ENCODE peak calls at places on chromosomes 12 and 14, in four cellular contexts. R is K562, W is HepG2, Q is upper lobe of left lung. M is an unnamed sample.

GRCh38 chr14:45251912-45252311 is 1.1 kb downstream of the MIS18BP1 start:
- ATAC-seq in R (peak), W (no peak), Q (no peak), M (no peak)

GRCh38 chr14:103398427-103399195 is 13.4 kb downstream of the MARK3 start:
- ATAC-seq in R (no peak), W (no peak), Q (no peak), M (no peak)

GRCh38 chr12:58665375-58665774 is 254.9 kb downstream of the LRIG3 start:
- ATAC-seq in R (no peak), W (no peak), Q (no peak), M (no peak)

GRCh38 chr12:123900898-123901376 is 71.7 kb downstream of the CCDC92 start:
- ATAC-seq in R (peak), W (peak), Q (no peak), M (no peak)

GRCh38 chr14:73795974-73796373 is 55.7 kb upstream of the PTGR2 start:
- ATAC-seq in R (no peak), W (peak), Q (no peak), M (no peak)

GRCh38 chr12:66674495-66675122 is 4.3 kb downstream of the GRIP1 start:
- ATAC-seq in R (no peak), W (no peak), Q (no peak), M (no peak)

GRCh38 chr12:52865090-52865944 is 16.5 kb upstream of the KRT78 start:
- ATAC-seq in R (peak), W (peak), Q (peak), M (peak)

GRCh38 chr12:110731479-110731878 is 11.2 kb downstream of the PPP1CC start:
- ATAC-seq in R (no peak), W (no peak), Q (no peak), M (no peak)

GRCh38 chr12:166425-167091 is 47.4 kb downstream of the SLC6A12 start:
- ATAC-seq in R (no peak), W (no peak), Q (no peak), M (no peak)

GRCh38 chr12:105262461-105263184 is 26.6 kb upstream of the APPL2 start:
- ATAC-seq in R (no peak), W (no peak), Q (no peak), M (no peak)

GRCh38 chr12:32501835-32502333 is 102.5 kb downstream of the FGD4 start:
- ATAC-seq in R (no peak), W (peak), Q (peak), M (peak)

GRCh38 chr14:40096968-40097367 is 664.7 kb upstream of the FBXO33 start:
- ATAC-seq in R (no peak), W (no peak), Q (no peak), M (no peak)

GRCh38 chr12:54158581-54158980 is 30.2 kb downstream of the SMUG1 start:
- ATAC-seq in R (no peak), W (no peak), Q (no peak), M (no peak)

GRCh38 chr12:27213830-27214787 is 30.0 kb upstream of the STK38L start:
- ATAC-seq in R (no peak), W (peak), Q (no peak), M (no peak)

GRCh38 chr14:93067088-93067487 is 48.6 kb downstream of the ITPK1 start:
- ATAC-seq in R (no peak), W (no peak), Q (no peak), M (no peak)

GRCh38 chr12:78194448-78194847 is 363.8 kb downstream of the NAV3 start:
- ATAC-seq in R (no peak), W (no peak), Q (no peak), M (no peak)

GRCh38 chr14:99751539-99752485 is 41.4 kb upstream of the EML1 start:
- ATAC-seq in R (no peak), W (no peak), Q (no peak), M (no peak)

GRCh38 chr12:95202691-95203476 is 14.4 kb downstream of the FGD6 start:
- ATAC-seq in R (no peak), W (no peak), Q (no peak), M (no peak)
- TF ChIP-seq POLR2AphosphoS5 in R (no peak), W (no peak), Q (no peak), M (no peak)

DNA sequence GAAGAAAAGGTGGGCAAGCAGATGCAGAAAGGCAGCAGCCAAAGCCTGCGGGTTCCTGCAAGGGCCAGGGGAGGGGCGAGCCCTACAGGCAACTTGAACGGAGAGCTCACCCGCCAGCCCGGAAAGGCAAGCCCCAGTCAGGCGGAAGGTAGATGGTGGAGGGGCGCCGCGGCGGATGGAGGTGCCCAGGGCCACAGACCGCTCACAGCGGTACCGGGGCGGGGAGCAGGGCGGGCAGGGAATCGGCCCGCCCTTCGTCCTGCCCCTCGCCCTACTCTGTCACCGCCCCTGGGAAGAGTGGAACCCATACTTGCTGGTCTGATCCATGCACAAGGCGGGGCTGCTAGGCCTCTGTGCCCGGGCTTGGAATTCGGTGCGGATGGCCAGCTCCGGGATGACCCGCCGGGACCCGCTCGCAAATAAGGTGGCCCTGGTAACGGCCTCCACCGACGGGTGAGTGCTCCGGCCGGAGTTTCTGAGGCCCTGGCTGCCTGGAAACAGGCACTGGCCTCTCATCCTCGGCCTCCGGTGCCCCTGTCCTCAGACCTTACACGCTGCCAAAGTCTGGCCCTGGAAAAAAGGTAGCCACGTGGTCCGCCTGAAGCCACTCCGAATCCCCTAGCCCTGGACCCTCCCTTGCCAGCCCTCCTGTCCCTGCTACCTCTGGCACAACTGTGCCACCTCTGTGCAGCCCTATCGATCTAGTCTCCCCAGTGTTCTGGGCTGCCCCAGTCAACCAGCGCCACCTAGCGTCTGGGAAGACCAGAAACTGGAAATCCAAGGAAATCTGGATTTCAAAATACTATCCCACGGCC is at the start of gene DHRS4:
- ATAC-seq in R (peak), W (peak), Q (peak), M (peak)
- TF ChIP-seq CTCF in R (peak), W (peak), Q (peak), M (peak)

DNA sequence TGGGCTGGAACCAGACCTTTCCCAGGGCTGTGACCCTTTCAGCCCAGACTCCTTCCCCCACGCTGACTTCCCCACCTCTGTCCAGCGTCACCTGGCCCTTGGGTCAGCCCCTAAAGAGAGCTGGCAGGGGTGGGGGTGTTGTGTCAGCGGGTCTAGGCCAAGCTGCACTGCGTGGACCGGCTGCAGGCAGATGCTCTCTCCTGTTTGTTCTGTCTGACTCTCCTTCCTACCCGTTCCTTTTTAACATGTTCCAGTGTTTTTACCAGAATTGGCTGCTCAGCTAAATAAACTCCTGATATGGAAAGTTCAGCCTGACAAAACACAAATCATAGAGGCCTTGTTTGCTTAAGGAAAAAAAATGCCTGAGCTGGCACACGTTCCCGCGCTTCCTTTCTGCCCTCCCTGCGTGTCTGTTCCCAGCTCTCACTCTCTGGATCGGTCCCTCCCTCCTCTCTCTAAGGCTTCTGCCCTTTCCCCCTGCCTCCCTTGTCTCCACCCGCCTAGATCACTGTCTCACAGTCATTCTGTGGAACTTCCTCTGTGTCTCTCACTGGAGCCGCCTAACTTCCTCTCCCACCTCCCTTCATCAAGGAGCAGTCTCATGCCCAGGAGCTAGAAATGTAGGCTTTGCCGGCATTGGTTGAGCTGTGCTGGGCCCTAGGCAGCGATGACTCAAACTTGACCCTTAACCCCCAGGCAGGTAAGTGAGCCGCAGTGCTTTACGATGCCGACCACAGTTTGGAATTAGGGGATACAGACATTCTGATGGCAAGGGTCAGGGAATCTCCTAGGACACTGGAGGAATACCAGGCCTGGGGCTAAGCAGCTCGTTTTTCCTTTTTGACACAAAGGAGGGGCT is 15.5 kb upstream of the MLXIP start:
- ATAC-seq in R (peak), W (peak), Q (peak), M (peak)
- TF ChIP-seq POLR2A in R (no peak), W (no peak), Q (no peak), M (no peak)

GRCh38 chr12:98912401-98912800 is 267.3 kb downstream of the APAF1 start:
- ATAC-seq in R (no peak), W (no peak), Q (no peak), M (no peak)

GRCh38 chr12:98911396-98911795 is 266.3 kb downstream of the APAF1 start:
- ATAC-seq in R (no peak), W (no peak), Q (no peak), M (no peak)

GRCh38 chr12:98916106-98916505 is 271.0 kb downstream of the APAF1 start:
- ATAC-seq in R (no peak), W (no peak), Q (no peak), M (no peak)
- TF ChIP-seq POLR2AphosphoS5 in R (no peak), W (no peak), Q (no peak), M (no peak)

M was measured in gastroesophageal sphincter.